ENCODE peak calls at places on chromosome 17, in six cellular contexts. O is CD8-positive, alpha-beta T cell; Y is HCT116; Z is colonic mucosa; N is mesothelial cell of epicardium; X is astrocyte of the spinal cord. D is an unnamed sample.

GRCh38 chr17:44309472-44309871 is 1.1 kb downstream of the RUNDC3A start:
- DNase-seq in X (no peak), Y (no peak), Z (no peak), N (no peak), O (no peak), D (no peak)

GRCh38 chr17:44213403-44214229 is 5.9 kb downstream of the UBTF start:
- DNase-seq in Z (no peak), Y (no peak), N (no peak), X (no peak), O (no peak), D (no peak)

GRCh38 chr17:40598928-40599627 is 33.8 kb upstream of the CCR7 start:
- DNase-seq in Y (no peak), N (no peak), X (peak), Z (no peak), O (peak), D (no peak)

GRCh38 chr17:9240659-9241370 is 219.5 kb downstream of the NTN1 start:
- DNase-seq in Z (peak), X (peak), N (no peak), Y (no peak), O (no peak), D (no peak)

GRCh38 chr17:51260960-51261958 is 913 bp downstream of the UTP18 start:
- DNase-seq in Z (peak), Y (peak), O (peak), X (no peak), N (peak), D (no peak)

GRCh38 chr17:31494259-31495048 is 103.0 kb downstream of the RAB11FIP4 start:
- DNase-seq in Z (peak), O (no peak), Y (no peak), X (no peak), N (no peak), D (no peak)

GRCh38 chr17:40517286-40517662 is 15.9 kb upstream of the TNS4 start:
- DNase-seq in Z (no peak), Y (no peak), O (no peak), N (no peak), X (no peak), D (no peak)

GRCh38 chr17:69588739-69589334 is 174.3 kb downstream of the MAP2K6 start:
- DNase-seq in Y (no peak), O (no peak), X (no peak), Z (no peak), N (no peak), D (no peak)

GRCh38 chr17:1231456-1231855 is 38.8 kb upstream of the BHLHA9 start:
- DNase-seq in N (no peak), Y (no peak), Z (peak), O (no peak), X (no peak), D (no peak)

GRCh38 chr17:45743626-45744326 is 40.3 kb upstream of the CRHR1 start:
- DNase-seq in X (no peak), O (no peak), N (no peak), Y (no peak), Z (no peak), D (no peak)

GRCh38 chr17:19332371-19333131 is 30.0 kb downstream of the B9D1 start:
- DNase-seq in Z (no peak), N (no peak), X (no peak), O (no peak), Y (no peak), D (no peak)

GRCh38 chr17:42562845-42563509 is 1.0 kb downstream of the COASY start:
- DNase-seq in Y (no peak), Z (no peak), N (no peak), O (no peak), X (no peak), D (no peak)
- TF ChIP-seq CTCF in Y (no peak), Z (no peak), N (no peak), O (no peak), X (no peak), D (no peak)

DNA sequence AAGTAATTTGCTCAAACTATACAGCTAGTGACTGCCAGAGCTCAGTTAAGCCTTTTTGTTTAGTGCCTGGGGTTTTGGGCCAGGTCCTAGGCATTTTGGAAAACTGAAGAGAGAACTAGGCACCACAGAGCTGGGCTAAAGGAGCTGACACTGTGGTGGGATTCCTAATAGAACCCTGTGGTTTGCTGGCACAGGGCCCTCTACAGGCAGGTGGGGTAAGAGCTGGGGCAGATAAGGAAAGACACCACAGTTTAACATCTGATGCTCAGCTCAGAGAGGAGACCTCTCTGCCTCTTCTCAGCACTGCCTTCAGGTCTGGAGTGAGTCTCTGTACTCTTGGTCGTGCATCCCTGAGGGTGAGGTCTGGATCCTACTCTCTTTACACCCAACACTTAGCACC is 121.2 kb downstream of the SNX11 start:
- DNase-seq in N (no peak), X (no peak), Z (no peak), O (no peak), Y (no peak), D (no peak)
- TF ChIP-seq CTCF in N (no peak), X (no peak), Z (no peak), O (no peak), Y (no peak), D (no peak)

GRCh38 chr17:11264183-11264871 is 23.3 kb downstream of the SHISA6 start:
- DNase-seq in Z (no peak), X (no peak), N (no peak), Y (peak), O (no peak), D (no peak)
- TF ChIP-seq CTCF in Z (peak), X (no peak), N (peak), Y (no peak), O (no peak), D (no peak)

DNA sequence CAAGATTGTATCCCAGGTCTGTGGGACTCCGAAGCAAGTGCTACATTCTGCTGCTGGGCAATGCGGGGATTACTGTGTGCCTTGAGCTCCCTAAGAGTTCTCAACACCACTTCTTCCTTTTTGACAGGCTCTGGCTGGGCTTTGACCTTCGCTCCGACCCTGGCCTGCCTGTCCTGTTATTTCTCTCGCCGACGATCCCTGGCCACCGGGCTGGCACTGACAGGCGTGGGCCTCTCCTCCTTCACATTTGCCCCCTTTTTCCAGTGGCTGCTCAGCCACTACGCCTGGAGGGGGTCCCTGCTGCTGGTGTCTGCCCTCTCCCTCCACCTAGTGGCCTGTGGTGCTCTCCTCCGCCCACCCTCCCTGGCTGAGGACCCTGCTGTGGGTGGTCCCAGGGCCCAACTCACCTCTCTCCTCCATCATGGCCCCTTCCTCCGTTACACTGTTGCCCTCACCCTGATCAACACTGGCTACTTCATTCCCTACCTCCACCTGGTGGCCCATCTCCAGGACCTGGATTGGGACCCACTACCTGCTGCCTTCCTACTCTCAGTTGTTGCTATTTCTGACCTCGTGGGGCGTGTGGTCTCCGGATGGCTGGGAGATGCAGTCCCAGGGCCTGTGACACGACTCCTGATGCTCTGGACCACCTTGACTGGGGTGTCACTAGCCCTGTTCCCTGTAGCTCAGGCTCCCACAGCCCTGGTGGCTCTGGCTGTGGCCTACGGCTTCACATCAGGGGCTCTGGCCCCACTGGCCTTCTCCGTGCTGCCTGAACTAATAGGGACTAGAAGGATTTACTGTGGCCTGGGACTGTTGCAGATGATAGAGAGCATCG is 2.4 kb downstream of the SLC16A13 start:
- DNase-seq in Y (no peak), X (no peak), N (no peak), Z (no peak), O (no peak), D (no peak)
- TF ChIP-seq CTCF in Y (no peak), X (no peak), N (no peak), Z (no peak), O (no peak), D (no peak)

GRCh38 chr17:76736349-76737081 is 616 bp downstream of the SRSF2 start:
- DNase-seq in N (peak), O (peak), Y (no peak), X (peak), Z (peak), D (no peak)
- TF ChIP-seq CTCF in N (no peak), O (no peak), Y (no peak), X (no peak), Z (no peak), D (no peak)

GRCh38 chr17:49574283-49574892 is 1.3 kb upstream of the NXPH3 start:
- DNase-seq in Z (no peak), N (no peak), Y (no peak), X (no peak), O (no peak), D (no peak)

GRCh38 chr17:49576906-49577650 is 1.4 kb downstream of the NXPH3 start:
- DNase-seq in N (no peak), Z (no peak), Y (no peak), O (no peak), X (no peak), D (no peak)

GRCh38 chr17:49576121-49576905 is 642 bp downstream of the NXPH3 start:
- DNase-seq in Y (no peak), O (no peak), N (no peak), Z (no peak), X (no peak), D (no peak)

GRCh38 chr17:49574945-49575523 is 637 bp upstream of the NXPH3 start:
- DNase-seq in O (no peak), Y (no peak), X (no peak), Z (no peak), N (no peak), D (no peak)

DNA sequence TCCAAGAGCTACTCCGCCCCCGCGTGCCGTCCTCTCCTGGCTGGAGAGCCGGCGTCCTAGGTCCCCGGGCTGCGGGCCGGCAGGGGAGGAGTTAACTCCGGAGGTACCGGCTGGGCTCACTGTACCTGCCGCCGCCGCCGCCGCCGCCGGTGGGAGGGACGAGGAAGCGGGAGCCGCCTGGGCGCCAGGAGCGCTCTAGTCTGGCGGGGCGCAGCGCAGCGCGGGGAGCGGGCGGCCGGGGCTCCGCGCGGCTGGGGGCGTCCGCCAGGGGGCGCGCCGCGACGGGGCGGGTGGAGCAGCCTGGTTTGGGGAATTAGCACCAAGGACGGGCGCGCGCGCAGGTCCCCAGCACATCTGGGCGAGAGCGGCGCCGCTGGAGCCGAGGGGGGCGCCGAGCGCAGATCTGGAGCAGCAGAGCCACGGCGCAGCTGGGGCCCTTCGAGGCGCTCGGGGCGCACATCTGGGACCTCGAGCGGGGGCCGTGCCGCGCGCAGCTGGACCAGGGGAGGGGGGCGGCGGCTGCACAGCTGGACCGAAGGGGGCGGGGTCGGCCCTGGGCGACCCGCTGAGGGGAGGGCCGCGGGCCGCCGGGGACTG is at the start of gene NXPH3:
- DNase-seq in Z (peak), N (peak), O (peak), X (no peak), Y (no peak), D (no peak)
- TF ChIP-seq CTCF in Z (no peak), N (peak), O (peak), X (peak), Y (no peak), D (peak)

GRCh38 chr17:81411305-81411704 is 16.0 kb downstream of the BAHCC1 start:
- DNase-seq in N (no peak), Z (no peak), X (no peak), Y (no peak), O (no peak), D (no peak)

GRCh38 chr17:81408049-81408448 is 12.8 kb downstream of the BAHCC1 start:
- DNase-seq in O (no peak), Z (no peak), N (no peak), X (no peak), Y (no peak), D (no peak)

GRCh38 chr17:81410852-81411251 is 15.6 kb downstream of the BAHCC1 start:
- DNase-seq in N (no peak), Z (no peak), Y (no peak), X (no peak), O (no peak), D (no peak)

GRCh38 chr17:81406117-81406953 is 11.1 kb downstream of the BAHCC1 start:
- DNase-seq in Z (peak), Y (no peak), N (no peak), X (no peak), O (no peak), D (no peak)

DNA sequence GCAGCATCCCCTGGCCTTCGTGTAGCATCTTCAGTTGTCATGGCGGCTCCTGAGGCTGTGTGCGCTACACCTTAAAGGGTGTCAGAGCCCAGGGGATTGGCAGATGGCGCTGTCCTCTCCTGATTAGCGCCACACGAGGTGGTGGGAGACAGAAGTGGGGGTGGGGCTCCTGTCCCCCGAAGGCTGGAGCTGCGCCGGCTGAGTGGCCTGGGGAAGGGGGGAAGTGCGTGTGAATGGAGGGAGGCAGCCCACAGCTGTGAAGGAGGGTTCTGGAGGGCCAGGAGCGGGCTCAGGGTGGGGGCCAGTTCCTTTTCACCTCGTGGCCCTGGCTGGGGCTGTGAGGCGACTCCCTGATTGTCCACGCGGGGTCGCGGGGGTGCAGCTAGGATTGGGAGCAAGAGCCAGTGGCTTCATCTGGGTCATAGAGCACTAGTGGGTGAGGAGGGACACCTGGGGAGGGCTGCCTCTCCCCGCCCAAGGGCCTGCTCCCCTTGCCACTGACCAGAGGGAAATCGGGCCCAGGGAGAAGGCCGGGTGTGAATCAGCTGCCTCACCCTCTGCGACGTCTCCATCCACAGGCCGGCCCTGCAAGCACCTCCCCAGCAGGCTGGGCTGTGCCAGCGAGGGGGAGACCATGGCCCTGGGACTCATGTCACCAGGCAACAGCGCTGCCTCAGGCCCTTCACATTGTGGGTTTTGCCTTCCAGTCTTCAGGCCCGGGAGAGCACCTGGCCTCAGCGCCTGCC is 14.1 kb downstream of the BAHCC1 start:
- DNase-seq in O (no peak), X (no peak), Z (no peak), Y (no peak), N (no peak), D (no peak)
- TF ChIP-seq CTCF in O (no peak), X (no peak), Z (no peak), Y (no peak), N (no peak), D (no peak)

GRCh38 chr17:28712705-28713415 is 1.2 kb upstream of the PROCA1 start:
- DNase-seq in X (no peak), Y (no peak), O (no peak), Z (no peak), N (no peak), D (no peak)

GRCh38 chr17:28711723-28712036 is at the start of gene PROCA1:
- DNase-seq in O (no peak), N (no peak), Y (no peak), X (no peak), Z (no peak), D (no peak)

GRCh38 chr17:28712037-28712704 is 483 bp upstream of the PROCA1 start:
- DNase-seq in N (no peak), X (no peak), Y (no peak), Z (peak), O (no peak), D (no peak)

GRCh38 chr17:28715217-28715616 is 2.5 kb downstream of the RAB34 start:
- DNase-seq in N (no peak), X (no peak), Y (no peak), Z (no peak), O (no peak), D (no peak)

GRCh38 chr17:28714281-28714680 is 2.6 kb upstream of the PROCA1 start:
- DNase-seq in Z (no peak), O (no peak), X (no peak), N (no peak), Y (no peak), D (no peak)
- TF ChIP-seq CTCF in Z (no peak), O (no peak), X (no peak), N (no peak), Y (no peak), D (no peak)

GRCh38 chr17:82273327-82274133 is at the start of gene CSNK1D:
- DNase-seq in N (peak), X (peak), Z (peak), O (peak), Y (peak), D (peak)
- TF ChIP-seq CTCF in N (no peak), X (no peak), Z (no peak), O (no peak), Y (no peak), D (no peak)

DNA sequence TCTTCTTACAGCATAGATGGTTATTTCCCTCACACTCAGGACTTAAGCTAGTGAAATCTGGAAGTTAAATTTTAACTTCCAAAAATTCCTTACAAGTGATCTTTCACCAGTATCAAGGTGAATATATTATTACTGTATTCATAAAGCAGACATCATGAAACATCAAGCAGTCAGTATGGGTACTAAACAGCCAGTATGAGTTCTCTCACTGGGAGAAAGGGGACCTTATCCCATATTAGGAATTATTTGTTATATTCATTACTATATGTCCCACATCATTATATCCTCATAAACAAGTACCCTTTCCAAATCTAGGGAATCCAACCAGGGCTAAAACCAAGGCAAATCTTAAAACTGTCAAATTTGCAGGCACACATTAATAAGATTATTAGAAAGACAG is 15.3 kb downstream of the NUFIP2 start:
- DNase-seq in X (no peak), Z (no peak), O (no peak), Y (no peak), N (no peak), D (no peak)
- TF ChIP-seq CTCF in X (no peak), Z (no peak), O (no peak), Y (no peak), N (no peak), D (no peak)

D was measured in omental fat pad.